ENCODE peak calls at places on chromosomes 13 and 19, in eight cellular contexts. Z is heart left ventricle, T is stomach, E is thyroid gland, I is WERI-Rb-1, G is breast epithelium, K is cardiac muscle cell, W is transverse colon. H is an unnamed sample.

GRCh38 chr19:21109116-21109515 is 27.1 kb downstream of the ZNF714 start:
- DNase-seq in T (no peak), Z (no peak), E (no peak), I (no peak), K (no peak), G (no peak), W (no peak), H (no peak)

GRCh38 chr19:12665281-12665573 is 1.3 kb downstream of the MAN2B1 start:
- DNase-seq in Z (peak; percentile 60), K (no peak), I (no peak), T (peak; percentile 47), G (no peak), W (peak; percentile 58), E (no peak), H (no peak)

GRCh38 chr19:47695533-47696262 is 17.5 kb upstream of the EHD2 start:
- DNase-seq in K (no peak), I (no peak), Z (no peak), G (no peak), E (no peak), T (no peak), W (no peak), H (no peak)

GRCh38 chr19:36097036-36097435 is 13.9 kb upstream of the OVOL3 start:
- DNase-seq in E (no peak), G (no peak), W (no peak), Z (no peak), T (no peak), I (no peak), K (no peak), H (no peak)

GRCh38 chr19:11422163-11423068 is 3.3 kb upstream of the RGL3 start:
- DNase-seq in T (peak; percentile 91), W (peak; percentile 87), Z (peak; percentile 82), E (peak; percentile 89), K (peak; percentile 34), G (peak; percentile 78), I (peak; percentile 57), H (peak; percentile 89)

GRCh38 chr13:59442946-59443345 is 720.8 kb downstream of the DIAPH3 start:
- DNase-seq in Z (no peak), T (no peak), G (no peak), I (no peak), K (no peak), E (no peak), W (no peak), H (no peak)

GRCh38 chr19:42942187-42942789 is 5.3 kb upstream of the PSG7 start:
- DNase-seq in I (peak; percentile 38), K (no peak), T (no peak), W (no peak), G (no peak), E (no peak), Z (no peak), H (no peak)

GRCh38 chr13:110371550-110372465 is 64.7 kb downstream of the COL4A2 start:
- DNase-seq in T (no peak), E (no peak), Z (no peak), K (no peak), G (no peak), I (peak; percentile 6), W (no peak), H (no peak)

GRCh38 chr19:58279925-58280316 is 1.2 kb downstream of the ZNF8 start:
- DNase-seq in G (no peak), W (no peak), I (no peak), E (no peak), Z (no peak), T (no peak), K (no peak), H (no peak)

GRCh38 chr13:112781881-112782361 is 92.1 kb downstream of the ATP11A start:
- DNase-seq in G (no peak), E (peak; percentile 94), K (no peak), I (no peak), T (peak; percentile 25), W (no peak), Z (peak; percentile 72), H (no peak)
- H3K27ac ChIP-seq in G (no peak overlapping the region), E (peak overlapping the region; percentile 60), K (peak overlapping the region; percentile 53), I (no peak overlapping the region), T (peak overlapping the region; percentile 66), W (no peak overlapping the region), Z (peak overlapping the region; percentile 79), H (no peak overlapping the region)

DNA sequence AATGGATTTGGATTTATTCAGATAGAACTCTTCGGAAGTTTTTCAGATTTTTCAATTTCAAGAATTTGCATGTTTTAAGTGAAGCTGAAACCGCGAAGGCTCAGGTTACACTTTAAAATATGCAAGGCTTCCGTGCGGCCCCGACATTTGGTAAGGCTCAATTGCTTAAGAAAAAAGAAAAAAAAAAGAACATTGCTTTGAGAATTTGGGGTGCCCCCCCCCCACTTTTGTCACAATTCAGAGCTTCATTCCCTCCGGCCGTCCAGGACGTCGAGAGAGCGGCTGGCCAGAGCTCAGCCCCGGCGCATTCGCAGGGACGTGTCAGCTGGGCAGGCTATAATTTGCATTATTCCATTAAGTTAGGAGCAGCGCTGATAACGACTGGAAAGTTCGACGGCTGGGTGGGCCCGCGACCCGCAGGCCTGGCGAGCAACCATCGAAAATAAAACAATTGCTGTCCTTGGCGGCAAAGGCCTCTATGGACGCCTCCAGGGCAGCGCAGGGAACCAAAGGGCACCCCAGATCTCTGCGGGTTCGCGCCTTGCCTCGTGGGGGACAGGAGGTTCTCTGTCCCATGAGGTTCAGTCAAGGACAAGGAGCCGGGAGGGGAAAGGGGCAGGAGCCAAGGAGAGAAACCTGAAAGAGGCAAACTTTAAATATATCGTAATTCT is 7.1 kb downstream of the SOX21 start:
- DNase-seq in G (no peak), T (no peak), Z (no peak), E (no peak), K (no peak), W (no peak), I (no peak), H (no peak)
- H3K27me3 ChIP-seq in G (no peaks in the 10 kb centered on the region), T (peaks cover 100% of the 10 kb centered on the region), Z (peaks cover 96% of the 10 kb centered on the region), E (peaks cover 48% of the 10 kb centered on the region), K (peaks cover 100% of the 10 kb centered on the region), W (peaks cover 100% of the 10 kb centered on the region), I (peaks cover 98% of the 10 kb centered on the region), H (no peaks in the 10 kb centered on the region)

GRCh38 chr13:40781717-40782116 is 7.7 kb upstream of the SLC25A15 start:
- DNase-seq in Z (no peak), W (no peak), K (no peak), E (no peak), T (no peak), I (no peak), G (no peak), H (no peak)

GRCh38 chr13:40779049-40779448 is 8.1 kb upstream of the MRPS31 start:
- DNase-seq in K (no peak), G (no peak), I (no peak), T (no peak), W (no peak), E (no peak), Z (no peak), H (no peak)

GRCh38 chr13:40779796-40780285 is 8.9 kb upstream of the MRPS31 start:
- DNase-seq in E (peak; percentile 73), T (no peak), Z (no peak), K (no peak), G (no peak), I (no peak), W (no peak), H (no peak)

GRCh38 chr13:40777957-40778235 is 6.9 kb upstream of the MRPS31 start:
- DNase-seq in I (no peak), E (no peak), G (no peak), Z (no peak), T (no peak), K (no peak), W (no peak), H (no peak)

GRCh38 chr13:40780822-40781401 is 8.5 kb upstream of the SLC25A15 start:
- DNase-seq in W (no peak), G (no peak), I (no peak), K (no peak), E (no peak), Z (no peak), T (no peak), H (no peak)
- TF ChIP-seq CTCF in W (no peak), G (no peak), I (peak; percentile 3), K (no peak), E (no peak), Z (no peak), T (no peak), H (no peak)

DNA sequence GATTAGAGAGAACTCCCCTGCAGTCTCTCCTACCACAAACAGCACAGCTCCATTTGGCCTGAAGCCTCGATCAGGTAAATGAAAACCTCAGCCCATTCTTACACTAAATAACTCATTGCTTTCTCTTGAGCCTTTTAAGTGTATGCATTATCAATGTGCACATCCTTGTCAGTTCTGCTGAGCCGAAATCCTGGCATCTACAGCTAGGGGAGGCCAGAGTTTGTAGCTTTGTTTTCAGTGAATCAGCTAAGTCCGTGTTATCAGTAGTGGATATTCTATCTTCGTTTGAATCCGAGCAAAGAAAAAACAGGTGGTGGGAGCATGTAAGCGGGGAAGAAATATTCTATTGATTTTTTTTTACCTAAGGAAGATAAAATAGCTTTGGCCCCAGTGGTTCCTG is 84.4 kb downstream of the ESD start:
- DNase-seq in K (no peak), G (no peak), I (no peak), E (no peak), T (no peak), Z (no peak), W (no peak), H (no peak)
- H3K27ac ChIP-seq in K (peak overlapping the region; percentile 17), G (no peak overlapping the region), I (no peak overlapping the region), E (no peak overlapping the region), T (no peak overlapping the region), Z (no peak overlapping the region), W (no peak overlapping the region), H (no peak overlapping the region)

GRCh38 chr19:29526730-29527499 is 1.1 kb downstream of the VSTM2B start:
- DNase-seq in T (no peak), W (no peak), Z (no peak), K (no peak), I (no peak), G (no peak), E (no peak), H (no peak)

GRCh38 chr19:29525901-29526729 is at the start of gene VSTM2B:
- DNase-seq in E (no peak), I (no peak), Z (no peak), T (no peak), G (no peak), K (no peak), W (no peak), H (no peak)

GRCh38 chr19:29523568-29523967 is 2.2 kb upstream of the VSTM2B start:
- DNase-seq in E (no peak), K (no peak), G (no peak), Z (no peak), W (no peak), I (no peak), T (no peak), H (no peak)

GRCh38 chr19:29524912-29525870 is 603 bp upstream of the VSTM2B start:
- DNase-seq in Z (no peak), K (no peak), G (no peak), T (no peak), W (no peak), E (no peak), I (no peak), H (no peak)

DNA sequence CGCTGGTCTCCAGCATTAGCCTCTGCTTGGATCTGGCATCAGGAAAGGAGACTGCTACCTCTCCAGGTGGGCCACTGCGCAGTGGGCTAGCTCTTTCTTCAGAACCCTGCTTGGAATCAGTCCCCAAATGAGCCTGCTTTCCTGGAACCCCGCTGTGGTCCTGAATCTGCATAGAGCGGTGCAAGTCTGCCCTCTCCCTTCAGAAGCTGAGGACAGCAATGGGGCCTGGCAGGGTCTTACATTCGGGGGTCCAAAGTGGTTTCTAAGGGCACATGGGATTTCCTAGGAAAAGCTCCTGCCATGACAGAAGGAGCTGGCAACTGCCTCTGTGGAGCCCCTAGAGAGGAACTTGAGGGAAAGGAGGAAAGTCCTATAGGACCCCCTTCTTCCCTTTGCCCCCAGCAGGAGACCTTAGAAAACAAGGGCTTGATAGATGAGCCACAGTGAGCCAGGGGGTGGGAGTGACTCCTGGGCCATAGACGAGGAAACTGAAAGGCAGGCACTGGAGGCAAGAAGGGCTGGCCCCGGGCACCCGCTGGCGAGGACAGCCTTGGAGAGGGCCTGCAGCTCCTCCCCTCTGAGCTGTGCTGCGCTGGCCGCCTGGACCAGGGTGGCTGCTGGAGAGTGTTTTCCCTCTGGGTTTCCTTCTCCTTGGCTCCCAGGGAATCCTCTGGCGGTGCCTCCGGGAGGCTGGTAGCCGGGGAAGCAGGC is 1.4 kb upstream of the VSTM2B start:
- DNase-seq in T (no peak), G (no peak), K (no peak), W (no peak), I (no peak), E (no peak), Z (no peak), H (no peak)
- H3K27me3 ChIP-seq in T (peaks cover 99% of the 10 kb centered on the region), G (peaks cover 3% of the 10 kb centered on the region), K (peaks cover 100% of the 10 kb centered on the region), W (peaks cover 72% of the 10 kb centered on the region), I (peaks cover 93% of the 10 kb centered on the region), E (peaks cover 23% of the 10 kb centered on the region), Z (peaks cover 73% of the 10 kb centered on the region), H (no peaks in the 10 kb centered on the region)

H was measured in Peyer's patch.